ENCODE peak calls at places on chromosomes 4 and X, in seven cellular contexts. One of them, this sample, is unnamed.

GRCh38 chrX:119516157-119516702 is 48.0 kb downstream of the SLC25A5 start:
- DNase-seq in H1: no peak
- DNase-seq in stomach: no peak
- DNase-seq in esophagus muscularis mucosa: no peak
- DNase-seq in testis: peak
- DNase-seq in IMR-90: peak
- DNase-seq in A549: peak
- DNase-seq in this sample: peak

GRCh38 chr4:76733380-76733779 is 164.6 kb downstream of the SOWAHB start:
- DNase-seq in esophagus muscularis mucosa: no peak
- DNase-seq in A549: peak
- DNase-seq in stomach: peak
- DNase-seq in testis: peak
- DNase-seq in H1: peak
- DNase-seq in IMR-90: no peak
- DNase-seq in this sample: no peak

GRCh38 chrX:102723456-102723855 is 2.9 kb downstream of the GPRASP3 start:
- DNase-seq in A549: no peak
- DNase-seq in esophagus muscularis mucosa: no peak
- DNase-seq in H1: no peak
- DNase-seq in testis: no peak
- DNase-seq in stomach: no peak
- DNase-seq in IMR-90: no peak
- DNase-seq in this sample: no peak

GRCh38 chrX:110394653-110395052 is 36.0 kb downstream of the RTL9 start:
- DNase-seq in A549: no peak
- DNase-seq in stomach: no peak
- DNase-seq in IMR-90: peak
- DNase-seq in esophagus muscularis mucosa: no peak
- DNase-seq in testis: no peak
- DNase-seq in H1: no peak
- DNase-seq in this sample: peak

GRCh38 chrX:100584636-100585035 is at the start of gene TNMD:
- DNase-seq in IMR-90: no peak
- DNase-seq in stomach: no peak
- DNase-seq in H1: no peak
- DNase-seq in testis: no peak
- DNase-seq in A549: no peak
- DNase-seq in esophagus muscularis mucosa: no peak
- DNase-seq in this sample: no peak

GRCh38 chr4:147933316-147933715 is 201.4 kb downstream of the ARHGAP10 start:
- DNase-seq in IMR-90: peak
- DNase-seq in esophagus muscularis mucosa: no peak
- DNase-seq in H1: no peak
- DNase-seq in A549: no peak
- DNase-seq in testis: no peak
- DNase-seq in stomach: no peak
- DNase-seq in this sample: no peak

GRCh38 chrX:16199343-16199742 is 32.1 kb downstream of the MAGEB17 start:
- DNase-seq in testis: no peak
- DNase-seq in A549: no peak
- DNase-seq in IMR-90: no peak
- DNase-seq in H1: no peak
- DNase-seq in esophagus muscularis mucosa: no peak
- DNase-seq in stomach: no peak
- DNase-seq in this sample: no peak

GRCh38 chrX:2261838-2262678 is 238.7 kb downstream of the DHRSX start:
- DNase-seq in esophagus muscularis mucosa: no peak
- DNase-seq in IMR-90: peak
- DNase-seq in stomach: no peak
- DNase-seq in H1: no peak
- DNase-seq in testis: no peak
- DNase-seq in A549: no peak
- DNase-seq in this sample: no peak

GRCh38 chrX:134396174-134396573 is 63.8 kb upstream of the HPRT1 start:
- DNase-seq in esophagus muscularis mucosa: no peak
- DNase-seq in H1: no peak
- DNase-seq in stomach: no peak
- DNase-seq in IMR-90: peak
- DNase-seq in A549: peak
- DNase-seq in testis: no peak
- DNase-seq in this sample: peak

GRCh38 chr4:101037938-101038413 is 309.4 kb downstream of the PPP3CA start:
- DNase-seq in IMR-90: peak
- DNase-seq in A549: no peak
- DNase-seq in H1: no peak
- DNase-seq in testis: no peak
- DNase-seq in esophagus muscularis mucosa: no peak
- DNase-seq in stomach: no peak
- DNase-seq in this sample: no peak

GRCh38 chr4:124092101-124093057 is 620.2 kb downstream of the ANKRD50 start:
- DNase-seq in esophagus muscularis mucosa: no peak
- DNase-seq in testis: no peak
- DNase-seq in IMR-90: no peak
- DNase-seq in stomach: no peak
- DNase-seq in H1: no peak
- DNase-seq in A549: no peak
- DNase-seq in this sample: no peak

GRCh38 chr4:76028242-76028859 is 5.1 kb upstream of the CXCL10 start:
- DNase-seq in testis: no peak
- DNase-seq in esophagus muscularis mucosa: no peak
- DNase-seq in IMR-90: peak
- DNase-seq in stomach: no peak
- DNase-seq in H1: no peak
- DNase-seq in A549: no peak
- DNase-seq in this sample: no peak

GRCh38 chrX:102651968-102652744 is 873 bp downstream of the GPRASP1 start:
- DNase-seq in H1: no peak
- DNase-seq in esophagus muscularis mucosa: no peak
- DNase-seq in IMR-90: peak
- DNase-seq in stomach: no peak
- DNase-seq in A549: peak
- DNase-seq in testis: peak
- DNase-seq in this sample: no peak

GRCh38 chr4:77481856-77482255 is 123.8 kb upstream of the CXCL13 start:
- DNase-seq in testis: no peak
- DNase-seq in esophagus muscularis mucosa: peak
- DNase-seq in IMR-90: no peak
- DNase-seq in H1: no peak
- DNase-seq in A549: no peak
- DNase-seq in stomach: no peak
- DNase-seq in this sample: no peak

GRCh38 chr4:147793973-147794690 is 62.2 kb downstream of the ARHGAP10 start:
- DNase-seq in stomach: no peak
- DNase-seq in IMR-90: no peak
- DNase-seq in H1: no peak
- DNase-seq in testis: no peak
- DNase-seq in A549: no peak
- DNase-seq in esophagus muscularis mucosa: no peak
- DNase-seq in this sample: no peak

GRCh38 chr4:142262956-142263355 is 583.1 kb downstream of the INPP4B start:
- DNase-seq in IMR-90: no peak
- DNase-seq in esophagus muscularis mucosa: no peak
- DNase-seq in H1: no peak
- DNase-seq in A549: no peak
- DNase-seq in testis: no peak
- DNase-seq in stomach: no peak
- DNase-seq in this sample: no peak

GRCh38 chr4:73434311-73434710 is 1.7 kb upstream of the AFP start:
- DNase-seq in esophagus muscularis mucosa: no peak
- DNase-seq in IMR-90: peak
- DNase-seq in stomach: no peak
- DNase-seq in H1: no peak
- DNase-seq in A549: peak
- DNase-seq in testis: no peak
- DNase-seq in this sample: no peak

DNA sequence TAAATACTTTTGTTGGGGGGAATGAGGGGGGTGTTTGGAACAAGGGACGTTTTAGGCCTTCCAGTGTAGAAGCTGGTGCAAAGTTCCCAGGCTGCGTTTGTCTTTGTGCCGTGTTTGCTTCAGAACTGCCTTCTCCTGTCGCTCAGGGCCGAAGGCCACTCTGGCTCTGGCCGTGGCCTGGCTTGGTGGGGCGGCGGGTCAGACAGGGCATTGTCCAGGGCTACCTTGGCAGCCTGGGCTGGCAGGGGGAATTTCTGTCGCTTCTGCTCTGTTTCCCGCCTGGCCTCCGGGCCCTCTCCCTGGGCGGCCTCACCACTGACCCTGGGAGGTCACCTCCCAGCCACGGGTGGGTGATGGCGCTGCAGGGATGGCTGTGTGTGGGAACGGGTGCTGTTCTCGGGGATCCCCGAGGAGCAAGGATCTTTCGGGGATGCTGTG is 140.0 kb downstream of the COL4A6 start:
- DNase-seq in A549: no peak
- DNase-seq in stomach: no peak
- DNase-seq in IMR-90: no peak
- DNase-seq in testis: no peak
- DNase-seq in esophagus muscularis mucosa: no peak
- DNase-seq in H1: no peak
- DNase-seq in this sample: no peak
- TF ChIP-seq POLR2A in A549: no peak
- TF ChIP-seq POLR2A in stomach: no peak
- TF ChIP-seq POLR2A in IMR-90: no peak
- TF ChIP-seq POLR2A in testis: no peak
- TF ChIP-seq POLR2A in esophagus muscularis mucosa: no peak
- TF ChIP-seq POLR2A in H1: no peak
- TF ChIP-seq POLR2A in this sample: no peak

GRCh38 chrX:153494541-153495361 is at the start of gene BGN:
- DNase-seq in IMR-90: peak
- DNase-seq in stomach: no peak
- DNase-seq in A549: no peak
- DNase-seq in H1: no peak
- DNase-seq in esophagus muscularis mucosa: no peak
- DNase-seq in testis: peak
- DNase-seq in this sample: no peak
- TF ChIP-seq POLR2A in IMR-90: peak
- TF ChIP-seq POLR2A in stomach: no peak
- TF ChIP-seq POLR2A in A549: no peak
- TF ChIP-seq POLR2A in H1: no peak
- TF ChIP-seq POLR2A in esophagus muscularis mucosa: no peak
- TF ChIP-seq POLR2A in testis: no peak
- TF ChIP-seq POLR2A in this sample: no peak

DNA sequence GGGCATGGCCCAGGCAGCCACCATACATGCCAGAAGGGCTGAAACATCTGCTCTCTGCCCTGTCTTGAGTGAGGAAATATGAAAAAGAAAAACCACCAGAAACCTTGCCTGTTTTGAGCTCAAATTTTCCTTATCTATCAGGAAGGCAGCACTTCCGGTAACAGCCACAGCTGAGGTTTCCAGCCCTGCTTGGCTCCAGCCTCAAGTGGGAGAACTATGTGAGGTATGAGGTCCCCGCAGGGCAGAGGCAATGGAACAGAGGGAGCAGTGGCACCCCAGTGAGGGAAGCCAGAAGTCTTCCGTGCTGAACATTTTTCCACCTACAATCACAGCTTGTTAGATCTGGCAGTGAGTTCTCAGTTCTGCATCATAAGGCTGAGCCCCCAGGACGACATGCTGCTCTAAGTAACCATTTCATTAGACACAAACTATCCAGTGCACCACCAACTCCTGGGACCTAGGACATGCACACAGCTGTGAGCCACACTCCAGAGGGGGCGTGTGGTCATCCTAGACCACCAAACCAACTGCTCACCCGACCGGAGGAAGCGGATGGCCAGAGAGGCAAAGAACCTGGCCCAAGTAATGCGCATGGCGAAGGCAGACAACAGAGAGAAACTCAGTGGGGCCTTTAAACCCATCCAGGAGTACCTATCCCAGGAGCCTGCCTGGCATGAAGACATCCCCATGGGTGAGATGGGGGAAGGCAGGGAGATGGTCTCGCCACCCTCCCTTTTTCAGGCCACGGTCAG is 22.6 kb downstream of the WDR1 start:
- DNase-seq in esophagus muscularis mucosa: no peak
- DNase-seq in H1: no peak
- DNase-seq in stomach: no peak
- DNase-seq in A549: no peak
- DNase-seq in testis: no peak
- DNase-seq in IMR-90: peak
- DNase-seq in this sample: no peak
- TF ChIP-seq POLR2A in esophagus muscularis mucosa: no peak
- TF ChIP-seq POLR2A in H1: no peak
- TF ChIP-seq POLR2A in stomach: no peak
- TF ChIP-seq POLR2A in A549: no peak
- TF ChIP-seq POLR2A in testis: no peak
- TF ChIP-seq POLR2A in IMR-90: peak
- TF ChIP-seq POLR2A in this sample: no peak

GRCh38 chr4:1880332-1880731 is 9.1 kb downstream of the NSD2 start:
- DNase-seq in IMR-90: no peak
- DNase-seq in stomach: no peak
- DNase-seq in A549: no peak
- DNase-seq in esophagus muscularis mucosa: no peak
- DNase-seq in H1: no peak
- DNase-seq in testis: no peak
- DNase-seq in this sample: no peak

GRCh38 chr4:1882850-1883271 is 11.7 kb downstream of the NSD2 start:
- DNase-seq in stomach: no peak
- DNase-seq in IMR-90: no peak
- DNase-seq in A549: no peak
- DNase-seq in esophagus muscularis mucosa: no peak
- DNase-seq in H1: no peak
- DNase-seq in testis: no peak
- DNase-seq in this sample: no peak

GRCh38 chr4:1883583-1883982 is 12.4 kb downstream of the NSD2 start:
- DNase-seq in A549: no peak
- DNase-seq in H1: no peak
- DNase-seq in esophagus muscularis mucosa: no peak
- DNase-seq in stomach: no peak
- DNase-seq in testis: no peak
- DNase-seq in IMR-90: no peak
- DNase-seq in this sample: no peak

GRCh38 chr4:1879491-1879890 is 8.3 kb downstream of the NSD2 start:
- DNase-seq in stomach: no peak
- DNase-seq in esophagus muscularis mucosa: no peak
- DNase-seq in IMR-90: peak
- DNase-seq in testis: no peak
- DNase-seq in H1: no peak
- DNase-seq in A549: no peak
- DNase-seq in this sample: no peak

DNA sequence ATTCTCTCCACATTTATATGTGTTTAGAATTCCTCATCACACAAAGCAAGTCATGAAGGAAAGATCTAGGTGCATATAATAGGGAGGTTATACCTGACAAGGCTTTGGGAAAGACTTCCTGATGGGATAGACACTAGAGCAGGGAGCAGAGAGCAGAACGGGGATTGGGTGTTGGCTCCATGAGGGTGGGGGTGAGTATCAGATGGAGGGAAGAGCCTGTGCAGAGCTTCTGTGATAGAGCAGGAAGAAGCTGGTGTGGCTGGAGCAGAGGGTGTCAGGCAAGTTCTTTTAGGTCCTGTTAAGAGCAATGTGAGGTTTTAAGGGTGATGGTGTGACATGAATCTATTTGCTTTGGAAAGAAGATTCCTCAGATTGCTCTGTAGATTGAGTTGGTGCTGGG is 10.5 kb downstream of the NSD2 start:
- DNase-seq in A549: no peak
- DNase-seq in stomach: no peak
- DNase-seq in IMR-90: no peak
- DNase-seq in H1: no peak
- DNase-seq in testis: no peak
- DNase-seq in esophagus muscularis mucosa: no peak
- DNase-seq in this sample: no peak
- TF ChIP-seq POLR2A in A549: no peak
- TF ChIP-seq POLR2A in stomach: no peak
- TF ChIP-seq POLR2A in IMR-90: no peak
- TF ChIP-seq POLR2A in H1: no peak
- TF ChIP-seq POLR2A in testis: no peak
- TF ChIP-seq POLR2A in esophagus muscularis mucosa: no peak
- TF ChIP-seq POLR2A in this sample: no peak

GRCh38 chrX:129961180-129962083 is 21.0 kb upstream of the BCORL1 start:
- DNase-seq in H1: no peak
- DNase-seq in stomach: peak
- DNase-seq in testis: no peak
- DNase-seq in IMR-90: no peak
- DNase-seq in A549: peak
- DNase-seq in esophagus muscularis mucosa: no peak
- DNase-seq in this sample: peak
- TF ChIP-seq POLR2A in H1: no peak
- TF ChIP-seq POLR2A in stomach: no peak
- TF ChIP-seq POLR2A in testis: no peak
- TF ChIP-seq POLR2A in IMR-90: no peak
- TF ChIP-seq POLR2A in A549: no peak
- TF ChIP-seq POLR2A in esophagus muscularis mucosa: no peak
- TF ChIP-seq POLR2A in this sample: peak